ENCODE peak calls at places on chromosomes 7 and 10, in eight cellular contexts. F is tibial artery; V is CD8-positive, alpha-beta T cell; J is psoas muscle; R is right atrium auricular region; E is stomach; B is left ventricle myocardium inferior; U is body of pancreas. M is an unnamed sample. For H3K4me1, the result is how much of the 10 kb centered on the place peaks cover.

GRCh38 chr10:5546891-5547683 is 22.3 kb downstream of the CALML3 start:
- DNase-seq in F (peak), V (no peak), J (no peak), R (no peak), E (peak), B (peak), U (peak), M (peak)

GRCh38 chr10:13376771-13377170 is 28.7 kb upstream of the SEPHS1 start:
- DNase-seq in F (no peak), V (no peak), J (no peak), R (no peak), E (no peak), B (no peak), U (no peak), M (no peak)

GRCh38 chr10:47288916-47289495 is 11.0 kb upstream of the GDF10 start:
- DNase-seq in F (no peak), V (peak), J (no peak), R (peak), E (no peak), B (no peak), U (no peak), M (no peak)

GRCh38 chr7:7176421-7177043 is 5.8 kb upstream of the C1GALT1 start:
- DNase-seq in F (peak), V (no peak), J (no peak), R (no peak), E (no peak), B (no peak), U (no peak), M (no peak)

GRCh38 chr7:43782768-43783555 is 24.5 kb downstream of the BLVRA start:
- DNase-seq in F (no peak), V (no peak), J (no peak), R (no peak), E (no peak), B (no peak), U (no peak), M (no peak)

GRCh38 chr7:130365093-130365492 is 15.2 kb upstream of the CPA1 start:
- DNase-seq in F (no peak), V (no peak), J (peak), R (no peak), E (no peak), B (no peak), U (no peak), M (no peak)

GRCh38 chr7:99368750-99369389 is 5.7 kb upstream of the ARPC1B start:
- DNase-seq in F (no peak), V (no peak), J (no peak), R (no peak), E (no peak), B (no peak), U (no peak), M (no peak)

GRCh38 chr10:126278846-126279245 is 109.4 kb downstream of the ADAM12 start:
- DNase-seq in F (no peak), V (no peak), J (no peak), R (no peak), E (no peak), B (no peak), U (no peak), M (no peak)

GRCh38 chr7:133053321-133053891 is 28.5 kb downstream of the CHCHD3 start:
- DNase-seq in F (peak), V (no peak), J (no peak), R (peak), E (no peak), B (no peak), U (no peak), M (no peak)

GRCh38 chr7:27103489-27104226 is 1.2 kb upstream of the HOXA2 start:
- DNase-seq in F (no peak), V (no peak), J (no peak), R (no peak), E (no peak), B (no peak), U (peak), M (peak)

GRCh38 chr7:27106181-27106905 is 3.9 kb upstream of the HOXA2 start:
- DNase-seq in F (no peak), V (no peak), J (peak), R (no peak), E (no peak), B (no peak), U (peak), M (peak)

GRCh38 chr7:27106906-27107250 is 4.4 kb upstream of the HOXA2 start:
- DNase-seq in F (no peak), V (no peak), J (no peak), R (no peak), E (no peak), B (no peak), U (no peak), M (no peak)

GRCh38 chr7:27104244-27105149 is 2.0 kb upstream of the HOXA2 start:
- DNase-seq in F (no peak), V (no peak), J (no peak), R (no peak), E (no peak), B (no peak), U (no peak), M (no peak)

DNA sequence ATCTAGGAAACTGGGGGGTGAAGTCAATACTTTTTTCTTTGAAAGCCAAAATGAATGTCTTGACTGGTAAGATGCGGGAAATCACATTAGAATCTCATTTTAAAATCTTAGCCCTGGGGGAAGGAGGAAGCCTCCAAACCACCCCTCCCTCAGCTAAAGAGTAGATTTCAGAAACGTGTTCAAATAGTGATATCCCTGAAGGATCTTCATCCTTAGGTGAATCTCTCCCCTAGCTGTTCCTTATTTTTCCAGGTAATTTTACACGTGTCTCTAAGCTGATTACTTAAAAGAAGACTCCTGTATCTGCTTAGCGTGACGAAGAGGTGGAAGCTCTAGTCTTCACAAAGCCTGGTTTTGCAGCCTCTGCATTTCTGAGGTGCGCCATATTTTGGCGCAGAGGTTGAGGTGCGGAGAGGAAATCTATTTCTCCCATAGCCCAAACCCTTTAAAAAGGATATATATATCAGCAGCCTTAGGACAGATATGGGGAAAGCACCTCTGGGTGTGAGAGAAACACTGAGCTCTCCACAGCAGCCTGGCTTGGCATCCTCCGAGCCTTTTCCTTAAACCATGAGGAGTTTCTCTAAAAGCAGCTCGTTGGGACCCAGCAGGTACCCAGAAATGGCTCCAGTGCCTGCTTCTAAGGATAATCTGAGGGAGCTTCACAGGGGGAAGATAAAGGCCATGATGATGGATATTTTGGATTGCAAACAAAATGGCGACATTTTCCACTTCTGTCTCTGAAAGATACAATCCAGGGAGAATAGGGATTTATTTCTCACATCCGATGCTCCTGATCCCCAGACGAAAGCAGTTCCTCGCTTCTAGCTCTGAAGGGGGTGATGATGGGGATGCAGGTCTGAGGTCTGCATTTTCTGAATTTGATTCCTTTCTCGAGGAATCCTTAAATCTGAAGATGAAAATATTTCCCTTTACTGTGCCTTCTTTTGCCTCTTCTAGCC is 3.0 kb upstream of the HOXA2 start:
- DNase-seq in F (no peak), V (no peak), J (no peak), R (no peak), E (no peak), B (no peak), U (no peak), M (no peak)
- H3K4me1 ChIP-seq in F (under half), V (under half), J (under half), R (under half), E (under half), B (under half), U (under half), M (under half)

GRCh38 chr10:72328829-72329204 is 25.9 kb downstream of the DNAJB12 start:
- DNase-seq in F (no peak), V (no peak), J (no peak), R (no peak), E (no peak), B (no peak), U (no peak), M (no peak)
- H3K4me1 ChIP-seq in F (under half), V (half or more), J (half or more), R (half or more), E (half or more), B (half or more), U (half or more), M (under half)

GRCh38 chr7:105131890-105132289 is 117.9 kb downstream of the KMT2E start:
- DNase-seq in F (no peak), V (no peak), J (no peak), R (no peak), E (no peak), B (no peak), U (no peak), M (peak)

GRCh38 chr7:105130580-105130979 is 116.6 kb downstream of the KMT2E start:
- DNase-seq in F (no peak), V (no peak), J (no peak), R (no peak), E (no peak), B (no peak), U (no peak), M (peak)

GRCh38 chr7:105130048-105130447 is 116.0 kb downstream of the KMT2E start:
- DNase-seq in F (no peak), V (no peak), J (no peak), R (no peak), E (no peak), B (no peak), U (no peak), M (peak)

GRCh38 chr7:105132335-105132734 is 118.3 kb downstream of the KMT2E start:
- DNase-seq in F (no peak), V (no peak), J (no peak), R (no peak), E (no peak), B (no peak), U (no peak), M (no peak)

DNA sequence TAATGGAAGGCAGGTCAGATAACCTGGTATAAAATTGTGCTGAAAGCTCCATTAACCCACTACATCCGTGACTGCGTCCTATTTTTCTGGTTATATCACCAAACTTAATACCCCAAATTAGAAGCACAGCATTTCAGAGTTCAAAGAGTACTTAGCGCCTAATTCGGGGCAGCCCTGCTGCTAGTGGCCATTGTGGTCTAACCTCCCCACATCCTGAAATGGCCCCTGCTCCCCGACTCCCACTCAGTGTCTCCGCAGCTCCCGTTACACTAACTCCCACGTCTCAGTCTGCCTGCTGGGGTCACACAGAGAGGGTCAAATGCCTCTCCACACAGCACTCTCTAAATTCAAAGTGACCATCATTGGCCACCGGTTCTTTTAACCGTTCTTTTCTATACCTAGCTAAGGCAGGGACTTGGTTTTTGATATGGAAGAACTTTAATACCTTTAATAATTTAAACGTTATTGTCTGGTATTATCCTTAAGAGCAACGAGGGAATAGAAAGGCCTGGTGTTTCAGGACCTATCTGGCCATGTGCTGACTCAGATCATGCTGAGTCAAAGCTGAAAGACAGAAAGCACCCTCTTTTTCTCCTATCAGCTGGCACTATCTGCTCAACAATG is 117.1 kb downstream of the KMT2E start:
- DNase-seq in F (no peak), V (no peak), J (no peak), R (no peak), E (no peak), B (no peak), U (no peak), M (peak)
- H3K4me1 ChIP-seq in F (under half), V (under half), J (under half), R (under half), E (under half), B (under half), U (under half), M (under half)

GRCh38 chr10:110411047-110411410 is 86.7 kb upstream of the DUSP5 start:
- DNase-seq in F (no peak), V (no peak), J (no peak), R (no peak), E (no peak), B (peak), U (peak), M (no peak)

GRCh38 chr10:110409488-110409887 is 88.2 kb upstream of the DUSP5 start:
- DNase-seq in F (no peak), V (no peak), J (no peak), R (no peak), E (no peak), B (no peak), U (no peak), M (no peak)

GRCh38 chr10:110410329-110411046 is 87.2 kb upstream of the DUSP5 start:
- DNase-seq in F (no peak), V (no peak), J (no peak), R (no peak), E (peak), B (no peak), U (peak), M (no peak)

GRCh38 chr10:110408943-110409342 is 88.8 kb upstream of the DUSP5 start:
- DNase-seq in F (no peak), V (no peak), J (no peak), R (no peak), E (no peak), B (no peak), U (no peak), M (no peak)

GRCh38 chr10:110409926-110410325 is 87.8 kb upstream of the DUSP5 start:
- DNase-seq in F (no peak), V (no peak), J (no peak), R (no peak), E (no peak), B (no peak), U (no peak), M (no peak)
- H3K4me1 ChIP-seq in F (under half), V (under half), J (under half), R (under half), E (half or more), B (under half), U (under half), M (under half)

M was measured in endodermal cell.